ENCODE peak calls at places on chromosomes 12 and 14, in seven cellular contexts. D, V, R, J, E, O and S are unnamed samples.

GRCh38 chr14:91229743-91230200 is 14.7 kb downstream of the GPR68 start:
- DNase-seq in O (no peak), J (no peak), E (peak; percentile 83), V (peak; percentile 78), D (no peak), R (no peak), S (peak; percentile 75)

GRCh38 chr12:62601765-62602444 is 135.3 kb downstream of the MON2 start:
- DNase-seq in D (no peak), J (no peak), O (no peak), R (no peak), V (no peak), E (no peak), S (no peak)

GRCh38 chr14:103806805-103807204 is 40.6 kb downstream of the PPP1R13B start:
- DNase-seq in R (no peak), E (peak; percentile 40), O (no peak), D (no peak), V (peak; percentile 45), J (no peak), S (peak; percentile 27)

GRCh38 chr12:41619705-41620104 is 431.6 kb downstream of the PDZRN4 start:
- DNase-seq in R (no peak), J (peak; percentile 17), D (no peak), V (no peak), O (no peak), E (no peak), S (no peak)

GRCh38 chr12:65937181-65937641 is 112.9 kb downstream of the HMGA2 start:
- DNase-seq in R (no peak), O (no peak), D (no peak), E (no peak), V (no peak), J (no peak), S (no peak)

GRCh38 chr14:73168274-73168673 is 32.0 kb downstream of the PSEN1 start:
- DNase-seq in D (no peak), E (no peak), J (no peak), R (no peak), O (peak; percentile 26), V (no peak), S (no peak)

GRCh38 chr12:49951411-49952105 is 1.0 kb downstream of the AQP2 start:
- DNase-seq in E (no peak), O (no peak), J (no peak), D (no peak), R (no peak), V (no peak), S (no peak)

GRCh38 chr12:617304-617915 is 45.8 kb downstream of the NINJ2 start:
- DNase-seq in E (no peak), V (no peak), O (peak; percentile 92), D (no peak), J (no peak), R (no peak), S (no peak)

GRCh38 chr14:89368490-89369477 is 48.2 kb downstream of the FOXN3 start:
- DNase-seq in R (no peak), J (no peak), V (no peak), E (no peak), D (no peak), O (no peak), S (no peak)

GRCh38 chr12:5244513-5244972 is 187.4 kb upstream of the NTF3 start:
- DNase-seq in J (peak; percentile 67), O (no peak), V (no peak), D (no peak), R (no peak), E (no peak), S (no peak)

GRCh38 chr14:104979758-104980591 is 1.8 kb upstream of the AHNAK2 start:
- DNase-seq in J (no peak), V (no peak), E (no peak), R (no peak), D (no peak), O (no peak), S (no peak)

GRCh38 chr12:4107436-4107878 is 166.1 kb upstream of the CCND2 start:
- DNase-seq in R (peak; percentile 27), O (no peak), E (peak; percentile 81), D (peak; percentile 50), J (peak; percentile 94), V (peak; percentile 83), S (peak; percentile 84)

GRCh38 chr12:111405856-111406473 is at the start of gene SH2B3:
- DNase-seq in J (no peak), D (no peak), O (peak; percentile 90), V (no peak), E (no peak), R (peak; percentile 62), S (no peak)

GRCh38 chr14:75501080-75501479 is 21.2 kb upstream of the BATF start:
- DNase-seq in D (no peak), J (no peak), R (no peak), E (no peak), V (no peak), O (peak; percentile 64), S (no peak)

GRCh38 chr12:21989819-21990412 is 48.7 kb upstream of the ABCC9 start:
- DNase-seq in J (peak; percentile 25), D (no peak), E (no peak), V (no peak), O (no peak), R (no peak), S (no peak)

GRCh38 chr12:45284096-45284901 is 68.4 kb downstream of the ANO6 start:
- DNase-seq in V (no peak), R (no peak), D (no peak), O (no peak), J (peak; percentile 77), E (no peak), S (no peak)

GRCh38 chr12:8065991-8066594 is at the start of gene C3AR1:
- DNase-seq in O (no peak), V (peak; percentile 54), E (peak; percentile 52), D (no peak), R (no peak), J (no peak), S (peak; percentile 57)

GRCh38 chr12:96077081-96077480 is 41.7 kb upstream of the LTA4H start:
- DNase-seq in J (peak; percentile 52), O (no peak), D (no peak), R (no peak), E (no peak), V (no peak), S (no peak)

GRCh38 chr12:4164591-4165558 is 108.7 kb upstream of the CCND2 start:
- DNase-seq in E (peak; percentile 71), O (no peak), J (peak; percentile 83), D (peak; percentile 57), V (peak; percentile 78), R (no peak), S (peak; percentile 76)

GRCh38 chr12:530308-530707 is 70.6 kb downstream of the B4GALNT3 start:
- DNase-seq in R (no peak), D (no peak), J (no peak), V (no peak), E (no peak), O (no peak), S (no peak)

GRCh38 chr14:46036099-46036498 is 615.5 kb downstream of the RPL10L start:
- DNase-seq in R (no peak), O (no peak), J (no peak), E (no peak), D (no peak), V (no peak), S (no peak)

GRCh38 chr12:91931110-91931509 is 214.5 kb downstream of the BTG1 start:
- DNase-seq in V (no peak), E (no peak), R (no peak), J (no peak), O (no peak), D (no peak), S (no peak)

GRCh38 chr12:89080797-89081470 is 271.4 kb downstream of the DUSP6 start:
- DNase-seq in E (no peak), J (no peak), D (no peak), V (no peak), O (no peak), R (no peak), S (no peak)

GRCh38 chr12:65509953-65510352 is 231.5 kb downstream of the MSRB3 start:
- DNase-seq in O (no peak), R (no peak), E (no peak), D (no peak), J (no peak), V (no peak), S (no peak)

GRCh38 chr12:63764481-63764880 is 15.2 kb upstream of the RXYLT1 start:
- DNase-seq in E (no peak), V (no peak), O (no peak), J (peak; percentile 11), R (no peak), D (no peak), S (no peak)
- TF ChIP-seq CTCF in E (no peak), V (no peak), O (no peak), J (no peak), R (no peak), D (no peak), S (no peak)

DNA sequence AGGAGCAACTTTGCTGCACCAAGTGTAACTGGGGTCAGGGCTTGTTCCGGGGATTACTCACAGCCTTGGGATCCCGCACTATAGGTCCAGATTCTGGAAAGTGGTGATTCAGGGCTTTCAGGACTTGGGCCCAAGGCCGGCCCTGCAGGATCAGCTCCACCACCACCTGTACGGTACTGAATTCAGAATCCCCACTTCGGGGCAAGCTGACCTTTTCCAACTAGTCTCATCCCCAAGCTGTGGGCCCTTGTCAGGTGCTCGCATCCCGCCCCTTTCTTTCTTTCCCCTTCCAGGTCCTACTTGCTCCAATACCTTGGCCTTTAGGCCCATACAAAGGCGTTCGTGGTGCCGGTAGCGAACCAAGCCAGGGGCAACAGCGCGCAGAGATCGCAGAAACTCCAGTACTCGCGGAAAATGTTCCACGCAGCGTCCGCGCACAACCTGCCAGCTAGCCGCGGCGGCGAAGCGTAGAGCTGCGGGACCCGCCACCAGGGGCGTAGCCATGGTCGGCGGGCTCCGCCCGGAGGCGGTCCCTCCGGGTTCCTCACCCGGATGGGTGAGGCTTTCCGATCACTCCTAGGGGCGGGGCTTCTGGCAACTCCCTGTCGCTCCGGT is 487 bp downstream of the TINF2 start:
- DNase-seq in J (peak; percentile 97), V (peak; percentile 97), O (peak; percentile 97), D (peak; percentile 92), E (peak; percentile 93), R (peak; percentile 97), S (peak; percentile 97)
- TF ChIP-seq CTCF in J (peak; percentile 1), V (no peak), O (no peak), D (peak; percentile 63), E (peak; percentile 9), R (no peak), S (peak; percentile 11)

GRCh38 chr12:94793191-94793595 is 142.8 kb upstream of the TMCC3 start:
- DNase-seq in E (no peak), D (no peak), R (no peak), J (peak; percentile 40), V (no peak), O (no peak), S (no peak)

GRCh38 chr12:94792690-94793089 is 142.3 kb upstream of the TMCC3 start:
- DNase-seq in J (no peak), R (no peak), E (no peak), O (no peak), D (no peak), V (no peak), S (no peak)

GRCh38 chr12:94795053-94795452 is 144.7 kb upstream of the TMCC3 start:
- DNase-seq in E (no peak), V (no peak), O (no peak), D (no peak), R (no peak), J (no peak), S (no peak)

GRCh38 chr12:94798107-94798506 is 147.8 kb upstream of the TMCC3 start:
- DNase-seq in D (no peak), O (no peak), V (no peak), R (no peak), E (no peak), J (no peak), S (no peak)

GRCh38 chr12:94795520-94795919 is 145.2 kb upstream of the TMCC3 start:
- DNase-seq in V (no peak), R (peak; percentile 41), J (peak; percentile 52), E (no peak), O (no peak), D (no peak), S (no peak)
- TF ChIP-seq CTCF in V (no peak), R (no peak), J (no peak), E (no peak), O (no peak), D (no peak), S (no peak)

GRCh38 chr12:98606367-98606985 is 13.0 kb downstream of the SLC25A3 start:
- DNase-seq in O (no peak), J (no peak), D (no peak), R (no peak), E (no peak), V (no peak), S (no peak)
- TF ChIP-seq CTCF in O (no peak), J (no peak), D (no peak), R (no peak), E (peak; percentile 5), V (peak; percentile 5), S (peak; percentile 22)